ENCODE peak calls at places on chromosomes 1 and 21, in eight cellular contexts. A is Panc1, O is psoas muscle, D is mesendoderm, E is OCI-LY7, T is BE2C, F is NT2/D1, K is esophagus muscularis mucosa. X is an unnamed sample.

GRCh38 chr1:234863596-234863995 is 253.6 kb upstream of the IRF2BP2 start:
- DNase-seq in A (no peak), O (no peak), D (no peak), E (no peak), T (no peak), F (no peak), K (no peak), X (no peak)

GRCh38 chr1:222369991-222370910 is 177.7 kb downstream of the HHIPL2 start:
- DNase-seq in A (no peak), O (no peak), D (peak; percentile 57), E (no peak), T (peak; percentile 51), F (peak; percentile 36), K (no peak), X (no peak)

GRCh38 chr1:91830242-91831131 is 55.5 kb downstream of the TGFBR3 start:
- DNase-seq in A (no peak), O (peak; percentile 72), D (peak; percentile 53), E (no peak), T (peak; percentile 20), F (no peak), K (no peak), X (no peak)

GRCh38 chr1:118097622-118098348 is 87.2 kb downstream of the SPAG17 start:
- DNase-seq in A (no peak), O (no peak), D (no peak), E (no peak), T (no peak), F (no peak), K (no peak), X (no peak)

GRCh38 chr1:208154679-208155078 is 89.5 kb downstream of the PLXNA2 start:
- DNase-seq in A (no peak), O (no peak), D (no peak), E (no peak), T (no peak), F (no peak), K (no peak), X (no peak)

GRCh38 chr1:247298701-247299100 is 33.0 kb downstream of the ZNF496 start:
- DNase-seq in A (no peak), O (no peak), D (peak; percentile 48), E (no peak), T (no peak), F (no peak), K (no peak), X (no peak)

GRCh38 chr21:43834146-43834905 is 30.7 kb upstream of the AGPAT3 start:
- DNase-seq in A (no peak), O (no peak), D (no peak), E (no peak), T (no peak), F (no peak), K (no peak), X (no peak)

GRCh38 chr21:21788591-21788990 is 790.4 kb downstream of the NCAM2 start:
- DNase-seq in A (no peak), O (no peak), D (no peak), E (no peak), T (no peak), F (no peak), K (no peak), X (no peak)

GRCh38 chr1:91754348-91754747 is 131.6 kb downstream of the TGFBR3 start:
- DNase-seq in A (no peak), O (no peak), D (no peak), E (no peak), T (no peak), F (no peak), K (no peak), X (no peak)

GRCh38 chr1:26972390-26972789 is 12.1 kb upstream of the KDF1 start:
- DNase-seq in A (no peak), O (no peak), D (no peak), E (no peak), T (no peak), F (no peak), K (no peak), X (no peak)

GRCh38 chr21:40466893-40467483 is 380.0 kb downstream of the DSCAM start:
- DNase-seq in A (peak; percentile 32), O (no peak), D (peak; percentile 32), E (peak; percentile 4), T (no peak), F (peak; percentile 32), K (no peak), X (no peak)

GRCh38 chr21:45477176-45478114 is 64.8 kb downstream of the SLC19A1 start:
- DNase-seq in A (no peak), O (peak; percentile 50), D (no peak), E (no peak), T (no peak), F (no peak), K (no peak), X (no peak)

GRCh38 chr1:205344010-205344808 is 12.5 kb downstream of the KLHDC8A start:
- DNase-seq in A (no peak), O (peak; percentile 54), D (peak; percentile 67), E (no peak), T (peak; percentile 55), F (no peak), K (no peak), X (peak; percentile 34)

GRCh38 chr1:155003766-155004351 is 1.3 kb downstream of the ZBTB7B start:
- DNase-seq in A (no peak), O (peak; percentile 91), D (peak; percentile 72), E (peak; percentile 48), T (no peak), F (no peak), K (no peak), X (peak; percentile 45)

GRCh38 chr1:18234790-18235242 is 127.2 kb downstream of the IGSF21 start:
- DNase-seq in A (no peak), O (no peak), D (peak; percentile 93), E (peak; percentile 68), T (peak; percentile 69), F (peak; percentile 57), K (no peak), X (peak; percentile 84)

GRCh38 chr1:169041371-169041770 is 65.1 kb upstream of the ATP1B1 start:
- DNase-seq in A (no peak), O (no peak), D (no peak), E (no peak), T (no peak), F (no peak), K (peak; percentile 42), X (no peak)

GRCh38 chr1:169044971-169045370 is 61.5 kb upstream of the ATP1B1 start:
- DNase-seq in A (no peak), O (no peak), D (no peak), E (peak; percentile 51), T (no peak), F (no peak), K (peak; percentile 7), X (no peak)

GRCh38 chr1:169044296-169044695 is 62.2 kb upstream of the ATP1B1 start:
- DNase-seq in A (no peak), O (no peak), D (no peak), E (peak; percentile 52), T (no peak), F (no peak), K (peak; percentile 81), X (no peak)

GRCh38 chr1:169042377-169042776 is 64.1 kb upstream of the ATP1B1 start:
- DNase-seq in A (no peak), O (no peak), D (no peak), E (no peak), T (no peak), F (no peak), K (no peak), X (no peak)

DNA sequence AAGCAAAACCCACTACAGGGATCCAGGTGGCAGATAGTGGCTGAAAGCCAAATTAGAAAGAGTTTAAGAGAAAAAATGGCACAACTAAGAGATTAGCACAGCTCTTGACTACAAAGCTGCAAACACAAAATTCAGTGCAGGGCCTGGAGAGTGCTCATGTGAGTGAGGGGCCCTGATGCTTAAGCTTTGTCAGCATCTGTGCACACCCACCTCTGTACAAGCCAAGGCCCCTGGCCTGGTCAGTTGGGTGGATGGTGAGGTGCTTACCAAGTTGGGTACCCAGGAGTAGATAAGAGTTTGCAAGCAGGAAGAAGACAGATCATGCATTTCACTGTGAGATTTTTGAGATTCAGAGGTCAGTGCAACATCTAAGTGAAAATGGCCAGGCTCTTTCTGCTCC is 62.7 kb upstream of the ATP1B1 start:
- DNase-seq in A (no peak), O (no peak), D (no peak), E (no peak), T (no peak), F (no peak), K (peak; percentile 60), X (no peak)
- H3K4me3 ChIP-seq in A (no peak overlapping the region), O (no peak overlapping the region), D (no peak overlapping the region), E (no peak overlapping the region), T (no peak overlapping the region), F (no peak overlapping the region), K (no peak overlapping the region), X (no peak overlapping the region)

GRCh38 chr1:54240741-54241335 is 40.9 kb downstream of the MRPL37 start:
- DNase-seq in A (no peak), O (no peak), D (no peak), E (no peak), T (no peak), F (no peak), K (no peak), X (no peak)

GRCh38 chr1:54244655-54245054 is 44.7 kb downstream of the MRPL37 start:
- DNase-seq in A (no peak), O (no peak), D (no peak), E (no peak), T (no peak), F (no peak), K (no peak), X (no peak)

GRCh38 chr1:54245501-54245900 is 45.5 kb downstream of the MRPL37 start:
- DNase-seq in A (no peak), O (peak; percentile 54), D (no peak), E (no peak), T (no peak), F (no peak), K (no peak), X (no peak)

GRCh38 chr1:54241430-54241829 is 41.5 kb downstream of the MRPL37 start:
- DNase-seq in A (no peak), O (no peak), D (no peak), E (no peak), T (no peak), F (no peak), K (no peak), X (no peak)

GRCh38 chr1:54243022-54243421 is 43.1 kb downstream of the MRPL37 start:
- DNase-seq in A (no peak), O (peak; percentile 36), D (no peak), E (no peak), T (no peak), F (no peak), K (no peak), X (no peak)
- H3K36me3 ChIP-seq in A (no peaks in the 10 kb centered on the region), O (no peaks in the 10 kb centered on the region), D (peaks cover 16% of the 10 kb centered on the region), E (peaks cover 6% of the 10 kb centered on the region), T (peaks cover 4% of the 10 kb centered on the region), F (peaks cover 93% of the 10 kb centered on the region), K (peaks cover 65% of the 10 kb centered on the region), X (no peaks in the 10 kb centered on the region)

GRCh38 chr1:108852541-108852940 is 4.4 kb downstream of the AKNAD1 start:
- DNase-seq in A (no peak), O (no peak), D (no peak), E (no peak), T (no peak), F (no peak), K (no peak), X (no peak)
- H3K4me3 ChIP-seq in A (no peak overlapping the region), O (no peak overlapping the region), D (no peak overlapping the region), E (no peak overlapping the region), T (no peak overlapping the region), F (no peak overlapping the region), K (no peak overlapping the region), X (no peak overlapping the region)

GRCh38 chr1:1564278-1564677 is 10.4 kb downstream of the SSU72 start:
- DNase-seq in A (no peak), O (no peak), D (no peak), E (no peak), T (no peak), F (no peak), K (no peak), X (no peak)
- H3K36me3 ChIP-seq in A (peaks cover 10% of the 10 kb centered on the region), O (peaks cover 8% of the 10 kb centered on the region), D (peaks cover 17% of the 10 kb centered on the region), E (peaks cover 93% of the 10 kb centered on the region), T (peaks cover 86% of the 10 kb centered on the region), F (peaks cover 70% of the 10 kb centered on the region), K (peaks cover 61% of the 10 kb centered on the region), X (peaks cover 55% of the 10 kb centered on the region)

GRCh38 chr1:14659913-14660312 is 61.4 kb downstream of the KAZN start:
- DNase-seq in A (no peak), O (no peak), D (no peak), E (no peak), T (no peak), F (no peak), K (no peak), X (peak; percentile 69)
- H3K4me3 ChIP-seq in A (no peak overlapping the region), O (no peak overlapping the region), D (no peak overlapping the region), E (no peak overlapping the region), T (no peak overlapping the region), F (no peak overlapping the region), K (no peak overlapping the region), X (no peak overlapping the region)